ENCODE peak calls at places on chromosomes 7 and 10, in five cellular contexts. R is A549; X is HCT116; P is naive thymus-derived CD4-positive, alpha-beta T cell; D is sigmoid colon. Z is an unnamed sample.
A peak's percentile ranks its signal among the peaks of the same experiment; 100 is the strongest.

GRCh38 chr10:60186315-60187071 is 203.2 kb downstream of the ANK3 start:
- DNase-seq in R (peak; percentile 6), P (no peak), X (no peak), D (no peak), Z (no peak)

GRCh38 chr10:128537888-128538287 is 411.7 kb upstream of the MKI67 start:
- DNase-seq in D (no peak), X (no peak), P (no peak), R (no peak), Z (no peak)

GRCh38 chr7:78516450-78516849 is 717.9 kb downstream of the PHTF2 start:
- DNase-seq in R (no peak), D (no peak), P (no peak), X (no peak), Z (no peak)

GRCh38 chr7:69002416-69002815 is 595.9 kb upstream of the AUTS2 start:
- DNase-seq in X (no peak), P (no peak), D (no peak), R (no peak), Z (no peak)

GRCh38 chr7:16212610-16213009 is 208.7 kb downstream of the CRPPA start:
- DNase-seq in P (no peak), X (no peak), R (no peak), D (no peak), Z (no peak)

GRCh38 chr10:84337199-84337598 is 8.8 kb downstream of the CCSER2 start:
- DNase-seq in R (no peak), P (no peak), D (no peak), X (no peak), Z (no peak)

GRCh38 chr7:1300206-1300605 is 67.5 kb downstream of the UNCX start:
- DNase-seq in D (no peak), P (no peak), X (no peak), R (no peak), Z (no peak)

GRCh38 chr10:97714401-97715258 is 1.1 kb downstream of the MARVELD1 start:
- DNase-seq in D (peak; percentile 94), X (no peak), R (peak; percentile 64), P (no peak), Z (no peak)

GRCh38 chr7:4715385-4715770 is 33.3 kb downstream of the FOXK1 start:
- DNase-seq in X (no peak), R (no peak), D (peak; percentile 84), P (no peak), Z (peak; percentile 60)

GRCh38 chr10:101467286-101467770 is 113.4 kb downstream of the BTRC start:
- DNase-seq in D (no peak), P (peak; percentile 64), X (peak; percentile 76), R (peak; percentile 69), Z (peak; percentile 60)

GRCh38 chr7:6481445-6481844 is 33.7 kb upstream of the DAGLB start:
- DNase-seq in D (no peak), P (no peak), R (no peak), X (no peak), Z (no peak)

GRCh38 chr7:6479067-6479466 is 31.3 kb upstream of the DAGLB start:
- DNase-seq in R (no peak), X (no peak), P (no peak), D (no peak), Z (no peak)

GRCh38 chr7:6482743-6483119 is 35.0 kb upstream of the DAGLB start:
- DNase-seq in P (no peak), D (no peak), R (no peak), X (no peak), Z (no peak)

GRCh38 chr7:6480323-6480660 is 32.5 kb upstream of the DAGLB start:
- DNase-seq in X (no peak), R (no peak), D (no peak), P (no peak), Z (no peak)

GRCh38 chr7:6482307-6482706 is 34.6 kb upstream of the DAGLB start:
- DNase-seq in R (no peak), X (no peak), D (no peak), P (no peak), Z (no peak)
- H3K27ac ChIP-seq in R (peak overlapping the region; percentile 98), X (no peak overlapping the region), D (peak overlapping the region; percentile 95), P (peak overlapping the region; percentile 33), Z (no peak overlapping the region)

GRCh38 chr7:139681463-139681755 is 96.4 kb downstream of the HIPK2 start:
- DNase-seq in X (peak; percentile 37), D (no peak), P (no peak), R (no peak), Z (no peak)

GRCh38 chr7:139682136-139683013 is 95.4 kb downstream of the HIPK2 start:
- DNase-seq in X (peak; percentile 61), P (no peak), D (no peak), R (peak; percentile 41), Z (peak; percentile 80)

GRCh38 chr7:139680676-139681462 is 96.9 kb downstream of the HIPK2 start:
- DNase-seq in P (no peak), D (no peak), X (peak; percentile 92), R (peak; percentile 90), Z (peak; percentile 86)

GRCh38 chr7:139681812-139682135 is 96.0 kb downstream of the HIPK2 start:
- DNase-seq in P (no peak), D (no peak), R (no peak), X (no peak), Z (no peak)

DNA sequence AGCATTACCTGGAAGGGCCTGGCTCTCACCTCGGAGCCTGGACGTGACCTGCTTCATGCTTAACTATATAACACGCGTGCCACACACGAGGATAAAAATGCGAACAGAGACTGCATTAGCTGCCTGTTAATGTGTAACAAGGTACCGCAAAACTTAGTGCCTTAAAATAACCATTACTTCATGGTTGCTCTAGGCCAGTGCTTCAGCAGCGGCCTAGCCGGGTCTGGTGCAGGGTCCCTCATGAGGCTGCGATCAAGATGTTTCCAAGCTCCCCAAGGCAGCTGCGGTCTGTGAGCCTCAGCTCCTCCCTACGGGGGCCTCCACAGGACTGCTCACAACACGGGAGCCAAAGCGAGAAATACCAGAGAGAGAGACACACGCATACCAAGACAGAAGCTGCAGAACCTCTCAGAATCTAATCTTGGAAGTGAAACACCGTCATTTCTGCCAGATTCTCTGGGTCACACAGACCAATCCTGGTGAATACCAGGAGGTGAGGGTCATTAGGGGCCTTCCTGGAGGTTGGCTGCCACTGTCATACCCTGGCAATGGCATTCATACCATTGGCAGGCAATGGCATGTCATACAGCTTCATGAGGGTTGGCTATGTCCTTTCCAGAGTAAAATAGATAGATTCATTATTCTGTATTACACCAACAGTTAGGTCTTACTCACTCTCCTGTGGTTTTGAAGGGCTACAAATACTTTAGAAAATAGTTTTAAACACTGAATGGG is 94.5 kb downstream of the HIPK2 start:
- DNase-seq in R (no peak), D (no peak), P (no peak), X (no peak), Z (no peak)
- H3K27ac ChIP-seq in R (peak overlapping the region; percentile 97), D (no peak overlapping the region), P (no peak overlapping the region), X (peak overlapping the region; percentile 87), Z (peak overlapping the region; percentile 99)

GRCh38 chr7:32059289-32060045 is 10.7 kb downstream of the PDE1C start:
- DNase-seq in X (no peak), R (no peak), D (no peak), P (no peak), Z (no peak)
- H3K27ac ChIP-seq in X (no peak overlapping the region), R (peak overlapping the region; percentile 82), D (peak overlapping the region; percentile 62), P (no peak overlapping the region), Z (no peak overlapping the region)

GRCh38 chr10:132403511-132404168 is 6.6 kb downstream of the PWWP2B start:
- DNase-seq in P (no peak), D (no peak), X (no peak), R (no peak), Z (no peak)
- H3K27ac ChIP-seq in P (no peak overlapping the region), D (no peak overlapping the region), X (no peak overlapping the region), R (no peak overlapping the region), Z (peak overlapping the region; percentile 2)

DNA sequence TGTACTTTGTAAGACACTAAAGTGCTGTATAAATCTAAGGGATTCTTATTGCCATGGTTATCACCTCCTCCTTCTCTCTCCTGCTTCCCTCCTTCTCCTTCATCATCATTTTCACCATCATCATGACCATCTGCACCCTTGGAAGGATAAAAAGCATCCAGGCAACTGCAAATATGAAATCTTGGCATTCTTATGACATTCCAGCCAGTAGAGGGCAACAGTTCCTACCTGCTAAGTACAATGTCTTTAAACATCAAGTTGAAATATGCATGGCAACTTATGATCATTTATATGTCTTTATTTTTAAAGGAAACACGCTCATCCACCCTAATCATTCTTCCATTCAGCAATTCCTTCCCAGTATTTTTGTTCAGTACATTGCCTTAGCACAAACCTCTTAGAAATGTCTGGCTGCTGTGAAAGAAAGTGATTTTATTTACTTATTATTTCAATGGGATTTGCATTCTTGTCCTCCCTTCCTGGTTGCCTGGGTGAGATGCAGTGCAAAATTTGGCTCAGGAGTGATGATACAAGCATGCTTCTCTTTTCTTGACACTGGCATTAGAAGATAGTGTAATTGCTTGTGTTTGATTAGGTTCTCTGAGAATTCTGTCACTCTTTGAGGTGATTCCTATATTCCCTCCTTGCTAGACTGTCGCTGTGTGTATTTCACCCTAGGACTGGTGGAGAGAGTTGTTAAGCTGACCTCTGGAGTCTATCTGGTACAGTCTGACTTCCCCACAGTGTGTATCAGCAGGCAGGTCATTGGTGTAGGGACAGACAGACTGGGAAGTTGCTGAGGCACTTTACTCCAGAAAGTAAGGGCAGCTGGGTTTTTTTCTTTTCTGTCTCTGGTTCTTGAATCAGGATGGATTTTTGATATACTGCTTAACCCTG is 188.5 kb upstream of the BMPER start:
- DNase-seq in R (peak; percentile 14), D (no peak), P (no peak), X (peak; percentile 54), Z (no peak)
- H3K27ac ChIP-seq in R (peak overlapping the region; percentile 5), D (no peak overlapping the region), P (no peak overlapping the region), X (no peak overlapping the region), Z (no peak overlapping the region)

GRCh38 chr10:88999629-89000028 is 9.0 kb downstream of the FAS start:
- DNase-seq in D (no peak), R (no peak), P (no peak), X (no peak), Z (no peak)
- H3K27ac ChIP-seq in D (peak overlapping the region; percentile 62), R (no peak overlapping the region), P (no peak overlapping the region), X (no peak overlapping the region), Z (no peak overlapping the region)

DNA sequence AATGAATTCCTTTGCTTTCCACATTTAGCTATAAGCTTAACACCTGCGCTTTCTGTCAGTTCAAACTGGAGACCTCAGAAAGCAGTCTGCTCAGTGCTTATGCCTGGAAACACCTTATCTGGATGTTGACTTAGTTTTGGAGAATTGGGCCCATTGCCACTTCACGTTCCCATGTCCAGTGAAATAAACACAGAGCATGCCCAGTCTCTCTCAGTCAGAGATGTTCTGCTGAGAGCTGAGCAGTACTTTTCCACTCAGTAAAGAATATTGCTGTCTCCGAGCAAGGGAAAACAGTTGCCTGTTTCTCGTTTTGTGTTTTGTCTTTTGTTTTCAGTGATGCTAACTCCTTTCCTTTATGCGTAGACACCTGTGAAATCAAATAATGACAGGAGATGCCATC is 83.2 kb upstream of the PRR15 start:
- DNase-seq in D (peak; percentile 68), P (no peak), R (no peak), X (no peak), Z (no peak)
- H3K27ac ChIP-seq in D (peak overlapping the region; percentile 91), P (no peak overlapping the region), R (no peak overlapping the region), X (no peak overlapping the region), Z (no peak overlapping the region)

GRCh38 chr10:79404231-79404609 is 41.2 kb downstream of the ZCCHC24 start:
- DNase-seq in D (peak; percentile 95), X (no peak), R (no peak), P (no peak), Z (no peak)
- H3K27ac ChIP-seq in D (no peak overlapping the region), X (no peak overlapping the region), R (no peak overlapping the region), P (no peak overlapping the region), Z (no peak overlapping the region)

DNA sequence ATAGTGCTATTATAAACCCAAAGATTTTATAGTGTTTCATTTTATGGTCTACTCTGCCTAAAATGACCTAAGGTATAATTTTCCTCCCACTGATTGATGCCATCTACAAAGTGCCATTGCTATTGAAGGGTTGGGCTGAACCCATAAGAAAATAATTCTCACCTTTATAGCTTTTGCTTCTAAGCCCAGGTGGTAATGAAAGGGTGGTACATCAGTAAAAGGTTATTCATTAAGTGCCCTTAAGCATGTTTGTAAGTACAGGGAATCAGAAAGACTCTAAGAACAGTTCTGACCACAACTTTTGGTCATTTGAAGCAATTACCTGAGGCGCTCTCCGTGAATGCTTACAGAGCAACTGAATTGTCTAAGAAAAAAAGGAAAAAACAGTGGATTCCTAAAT is 1247.3 kb downstream of the NXPH1 start:
- DNase-seq in R (no peak), D (no peak), P (no peak), X (no peak), Z (no peak)
- H3K27ac ChIP-seq in R (no peak overlapping the region), D (no peak overlapping the region), P (no peak overlapping the region), X (no peak overlapping the region), Z (no peak overlapping the region)